ENCODE peak calls at places on chromosomes 6 and 20, in nine cellular contexts. E is HepG2, V is endothelial cell of umbilical vein, K is upper lobe of left lung, Q is HCT116, C is vagina, P is SK-N-SH, S is transverse colon, I is stomach. H is an unnamed sample. For H3K4me1, the result is how much of the 10 kb centered on the place peaks cover.

GRCh38 chr20:59316911-59317310 is 16.5 kb downstream of the EDN3 start:
- DNase-seq in E (no peak), V (no peak), K (no peak), Q (no peak), C (no peak), P (no peak), S (peak), I (no peak), H (no peak)

GRCh38 chr6:128067446-128068109 is 166.7 kb upstream of the THEMIS start:
- DNase-seq in E (no peak), V (no peak), K (no peak), Q (no peak), C (no peak), P (no peak), S (no peak), I (no peak), H (no peak)

GRCh38 chr6:32970413-32971244 is 2.2 kb downstream of the BRD2 start:
- DNase-seq in E (peak), V (peak), K (peak), Q (peak), C (no peak), P (peak), S (peak), I (peak), H (peak)

GRCh38 chr20:40941023-40941655 is 87.5 kb upstream of the TOP1 start:
- DNase-seq in E (no peak), V (no peak), K (no peak), Q (no peak), C (no peak), P (no peak), S (no peak), I (no peak), H (no peak)

GRCh38 chr6:44116643-44117382 is 10.4 kb downstream of the MRPL14 start:
- DNase-seq in E (no peak), V (peak), K (no peak), Q (no peak), C (no peak), P (no peak), S (no peak), I (no peak), H (no peak)

GRCh38 chr6:41698350-41698781 is 37.0 kb downstream of the TFEB start:
- DNase-seq in E (no peak), V (peak), K (no peak), Q (no peak), C (no peak), P (peak), S (no peak), I (no peak), H (no peak)

GRCh38 chr6:97656236-97656635 is 373.2 kb upstream of the MMS22L start:
- DNase-seq in E (no peak), V (no peak), K (no peak), Q (no peak), C (no peak), P (no peak), S (no peak), I (no peak), H (no peak)

GRCh38 chr20:34542439-34542838 is 16.1 kb upstream of the MAP1LC3A start:
- DNase-seq in E (no peak), V (no peak), K (no peak), Q (no peak), C (no peak), P (no peak), S (no peak), I (no peak), H (no peak)

GRCh38 chr6:104423691-104424090 is 436.0 kb downstream of the HACE1 start:
- DNase-seq in E (no peak), V (no peak), K (no peak), Q (no peak), C (no peak), P (no peak), S (no peak), I (no peak), H (no peak)

GRCh38 chr6:53794073-53794719 is 609 bp upstream of the LRRC1 start:
- DNase-seq in E (peak), V (peak), K (peak), Q (peak), C (no peak), P (peak), S (peak), I (peak), H (no peak)

GRCh38 chr6:20426177-20427082 is 24.8 kb downstream of the E2F3 start:
- DNase-seq in E (no peak), V (no peak), K (no peak), Q (no peak), C (no peak), P (no peak), S (no peak), I (no peak), H (peak)

GRCh38 chr20:44071526-44072111 is 115.4 kb downstream of the JPH2 start:
- DNase-seq in E (no peak), V (no peak), K (no peak), Q (no peak), C (peak), P (no peak), S (no peak), I (peak), H (peak)

GRCh38 chr6:63685453-63686379 is 50.1 kb downstream of the PHF3 start:
- DNase-seq in E (no peak), V (no peak), K (no peak), Q (no peak), C (no peak), P (no peak), S (no peak), I (no peak), H (no peak)

GRCh38 chr20:37421988-37422387 is 76.0 kb downstream of the SRC start:
- DNase-seq in E (no peak), V (peak), K (no peak), Q (no peak), C (no peak), P (no peak), S (no peak), I (no peak), H (no peak)

GRCh38 chr20:45518282-45518681 is 2.9 kb upstream of the SPINT3 start:
- DNase-seq in E (no peak), V (no peak), K (peak), Q (no peak), C (peak), P (no peak), S (no peak), I (no peak), H (no peak)
- TF ChIP-seq POLR2AphosphoS5 in E (no peak), V (no peak), K (no peak), Q (no peak), C (no peak), P (no peak), S (no peak), I (no peak), H (no peak)

GRCh38 chr6:37241131-37241530 is 16.4 kb upstream of the TBC1D22B start:
- DNase-seq in E (no peak), V (no peak), K (no peak), Q (no peak), C (no peak), P (no peak), S (no peak), I (no peak), H (no peak)
- H3K4me1 ChIP-seq in E (half or more), V (half or more), K (under half), Q (under half), C (under half), P (under half), S (half or more), I (under half), H (half or more)

GRCh38 chr20:48625136-48625900 is 202.5 kb downstream of the PREX1 start:
- DNase-seq in E (no peak), V (no peak), K (no peak), Q (no peak), C (no peak), P (no peak), S (no peak), I (no peak), H (no peak)

GRCh38 chr20:48624315-48625020 is 203.3 kb downstream of the PREX1 start:
- DNase-seq in E (no peak), V (no peak), K (no peak), Q (no peak), C (no peak), P (no peak), S (no peak), I (no peak), H (no peak)

GRCh38 chr20:48626938-48627736 is 200.7 kb downstream of the PREX1 start:
- DNase-seq in E (no peak), V (no peak), K (no peak), Q (no peak), C (no peak), P (peak), S (no peak), I (no peak), H (no peak)

GRCh38 chr20:48627737-48628128 is 200.1 kb downstream of the PREX1 start:
- DNase-seq in E (no peak), V (no peak), K (no peak), Q (no peak), C (no peak), P (peak), S (no peak), I (no peak), H (no peak)

GRCh38 chr20:48626226-48626937 is 201.4 kb downstream of the PREX1 start:
- DNase-seq in E (no peak), V (no peak), K (no peak), Q (no peak), C (no peak), P (no peak), S (no peak), I (no peak), H (no peak)
- TF ChIP-seq POLR2AphosphoS5 in E (no peak), V (no peak), K (no peak), Q (no peak), C (peak), P (no peak), S (no peak), I (no peak), H (no peak)

DNA sequence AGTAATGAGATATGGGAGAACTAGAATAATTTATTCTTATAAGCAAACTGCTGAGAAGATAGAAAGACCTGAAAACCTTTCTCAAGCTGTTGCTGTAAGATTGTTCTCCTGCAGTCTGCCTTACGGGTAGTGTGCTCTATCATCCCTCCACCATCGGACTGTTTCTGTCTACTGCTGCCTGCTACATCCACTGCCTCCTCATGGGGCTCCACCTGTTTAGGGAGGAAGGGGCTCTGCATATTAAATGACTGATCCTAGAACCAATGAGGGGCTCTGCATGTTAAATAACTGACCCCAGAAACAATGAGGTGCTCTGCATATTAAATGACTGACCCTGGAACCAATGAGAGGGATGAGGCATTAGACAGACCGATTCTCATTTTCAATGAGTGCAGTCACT is 654.6 kb downstream of the KIF16B start:
- DNase-seq in E (no peak), V (no peak), K (no peak), Q (no peak), C (no peak), P (no peak), S (no peak), I (no peak), H (peak)
- H3K4me1 ChIP-seq in E (under half), V (under half), K (under half), Q (under half), C (under half), P (under half), S (under half), I (under half), H (under half)

DNA sequence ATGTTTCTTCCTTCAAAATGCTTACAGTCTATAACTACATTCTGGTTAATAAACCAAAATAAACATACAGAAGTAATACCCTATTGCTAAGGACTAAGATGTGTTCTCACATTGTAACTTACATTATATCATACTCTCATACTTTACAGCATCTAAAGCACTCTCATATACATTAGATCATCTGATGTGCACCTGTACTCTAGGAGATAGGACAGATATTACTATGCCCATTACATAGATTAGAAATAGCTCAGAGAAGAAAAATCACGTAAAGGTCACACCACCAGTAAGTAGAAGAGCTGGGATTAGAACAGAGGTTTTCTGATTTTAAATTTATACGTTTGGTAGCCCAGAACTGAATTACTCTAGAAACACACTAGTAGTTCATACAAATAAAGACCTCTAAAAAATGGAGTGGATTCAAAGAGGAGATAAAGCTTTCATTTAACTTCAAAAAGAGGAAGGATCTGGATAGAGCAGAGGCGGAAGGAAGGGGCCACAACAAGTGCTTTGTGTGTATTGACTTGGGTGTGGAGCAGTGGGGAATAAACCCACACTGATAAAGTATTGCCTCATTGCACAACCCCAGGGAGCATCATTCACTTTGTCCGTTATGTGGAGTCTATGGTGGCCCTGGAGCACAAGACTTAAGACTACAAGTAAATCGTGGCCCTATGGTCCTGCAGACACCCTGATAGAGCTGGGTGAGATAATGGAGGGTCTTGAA is 30.9 kb downstream of the SLC2A12 start:
- DNase-seq in E (no peak), V (no peak), K (no peak), Q (no peak), C (no peak), P (no peak), S (no peak), I (no peak), H (no peak)
- TF ChIP-seq POLR2AphosphoS5 in E (no peak), V (no peak), K (no peak), Q (no peak), C (no peak), P (no peak), S (no peak), I (no peak), H (no peak)